ENCODE peak calls at places on chromosomes 2 and 18, in nine cellular contexts. One of them, this sample, is unnamed.

GRCh38 chr2:162244559-162245031 is 1.4 kb upstream of the FAP start:
- DNase-seq in CD8-positive, alpha-beta T cell: no peak
- DNase-seq in stimulated activated CD8-positive, alpha-beta memory T cell treated with anti-CD3 and anti-CD28 coated beads, Interleukin-4, amount 100 ng/mL, for 24 hours: no peak
- DNase-seq in RCC 7860: peak
- DNase-seq in MCF 10A: peak
- DNase-seq in kidney glomerular epithelial cell: peak
- DNase-seq in activated T-cell treated with anti-CD3 and anti-CD28 coated beads for 1 hour: no peak
- DNase-seq in CD4-positive, alpha-beta memory T cell: no peak
- DNase-seq in hypothalamus: no peak
- DNase-seq in this sample: no peak

GRCh38 chr18:24212939-24213338 is 74.1 kb downstream of the CABYR start:
- DNase-seq in RCC 7860: peak
- DNase-seq in stimulated activated CD8-positive, alpha-beta memory T cell treated with anti-CD3 and anti-CD28 coated beads, Interleukin-4, amount 100 ng/mL, for 24 hours: no peak
- DNase-seq in kidney glomerular epithelial cell: peak
- DNase-seq in hypothalamus: no peak
- DNase-seq in CD8-positive, alpha-beta T cell: no peak
- DNase-seq in MCF 10A: peak
- DNase-seq in CD4-positive, alpha-beta memory T cell: no peak
- DNase-seq in activated T-cell treated with anti-CD3 and anti-CD28 coated beads for 1 hour: no peak
- DNase-seq in this sample: no peak

GRCh38 chr2:38417745-38418689 is 40.9 kb upstream of the ATL2 start:
- DNase-seq in hypothalamus: no peak
- DNase-seq in RCC 7860: no peak
- DNase-seq in CD8-positive, alpha-beta T cell: no peak
- DNase-seq in activated T-cell treated with anti-CD3 and anti-CD28 coated beads for 1 hour: no peak
- DNase-seq in stimulated activated CD8-positive, alpha-beta memory T cell treated with anti-CD3 and anti-CD28 coated beads, Interleukin-4, amount 100 ng/mL, for 24 hours: no peak
- DNase-seq in MCF 10A: no peak
- DNase-seq in kidney glomerular epithelial cell: peak
- DNase-seq in CD4-positive, alpha-beta memory T cell: no peak
- DNase-seq in this sample: no peak

GRCh38 chr2:27715318-27716165 is 51.9 kb downstream of the SLC4A1AP start:
- DNase-seq in MCF 10A: no peak
- DNase-seq in activated T-cell treated with anti-CD3 and anti-CD28 coated beads for 1 hour: no peak
- DNase-seq in CD8-positive, alpha-beta T cell: no peak
- DNase-seq in RCC 7860: no peak
- DNase-seq in CD4-positive, alpha-beta memory T cell: peak
- DNase-seq in hypothalamus: no peak
- DNase-seq in kidney glomerular epithelial cell: no peak
- DNase-seq in stimulated activated CD8-positive, alpha-beta memory T cell treated with anti-CD3 and anti-CD28 coated beads, Interleukin-4, amount 100 ng/mL, for 24 hours: no peak
- DNase-seq in this sample: no peak

GRCh38 chr2:20604401-20604911 is 46.4 kb downstream of the HS1BP3 start:
- DNase-seq in stimulated activated CD8-positive, alpha-beta memory T cell treated with anti-CD3 and anti-CD28 coated beads, Interleukin-4, amount 100 ng/mL, for 24 hours: no peak
- DNase-seq in MCF 10A: no peak
- DNase-seq in hypothalamus: no peak
- DNase-seq in CD8-positive, alpha-beta T cell: no peak
- DNase-seq in activated T-cell treated with anti-CD3 and anti-CD28 coated beads for 1 hour: no peak
- DNase-seq in CD4-positive, alpha-beta memory T cell: no peak
- DNase-seq in RCC 7860: no peak
- DNase-seq in kidney glomerular epithelial cell: no peak
- DNase-seq in this sample: no peak

GRCh38 chr18:12990128-12990485 is 1.1 kb upstream of the CEP192 start:
- DNase-seq in RCC 7860: no peak
- DNase-seq in kidney glomerular epithelial cell: no peak
- DNase-seq in activated T-cell treated with anti-CD3 and anti-CD28 coated beads for 1 hour: no peak
- DNase-seq in stimulated activated CD8-positive, alpha-beta memory T cell treated with anti-CD3 and anti-CD28 coated beads, Interleukin-4, amount 100 ng/mL, for 24 hours: peak
- DNase-seq in MCF 10A: no peak
- DNase-seq in CD8-positive, alpha-beta T cell: no peak
- DNase-seq in CD4-positive, alpha-beta memory T cell: peak
- DNase-seq in hypothalamus: no peak
- DNase-seq in this sample: peak

GRCh38 chr2:231597014-231597611 is 4.4 kb downstream of the TEX44 start:
- DNase-seq in hypothalamus: peak
- DNase-seq in kidney glomerular epithelial cell: no peak
- DNase-seq in CD4-positive, alpha-beta memory T cell: no peak
- DNase-seq in stimulated activated CD8-positive, alpha-beta memory T cell treated with anti-CD3 and anti-CD28 coated beads, Interleukin-4, amount 100 ng/mL, for 24 hours: no peak
- DNase-seq in MCF 10A: no peak
- DNase-seq in activated T-cell treated with anti-CD3 and anti-CD28 coated beads for 1 hour: no peak
- DNase-seq in CD8-positive, alpha-beta T cell: no peak
- DNase-seq in RCC 7860: peak
- DNase-seq in this sample: no peak

GRCh38 chr2:240369725-240370585 is 65.5 kb upstream of the GPC1 start:
- DNase-seq in MCF 10A: peak
- DNase-seq in hypothalamus: peak
- DNase-seq in activated T-cell treated with anti-CD3 and anti-CD28 coated beads for 1 hour: no peak
- DNase-seq in CD8-positive, alpha-beta T cell: no peak
- DNase-seq in kidney glomerular epithelial cell: peak
- DNase-seq in CD4-positive, alpha-beta memory T cell: no peak
- DNase-seq in RCC 7860: peak
- DNase-seq in stimulated activated CD8-positive, alpha-beta memory T cell treated with anti-CD3 and anti-CD28 coated beads, Interleukin-4, amount 100 ng/mL, for 24 hours: no peak
- DNase-seq in this sample: no peak

GRCh38 chr2:239285071-239285931 is 115.5 kb downstream of the HDAC4 start:
- DNase-seq in activated T-cell treated with anti-CD3 and anti-CD28 coated beads for 1 hour: no peak
- DNase-seq in MCF 10A: no peak
- DNase-seq in CD4-positive, alpha-beta memory T cell: no peak
- DNase-seq in RCC 7860: no peak
- DNase-seq in stimulated activated CD8-positive, alpha-beta memory T cell treated with anti-CD3 and anti-CD28 coated beads, Interleukin-4, amount 100 ng/mL, for 24 hours: no peak
- DNase-seq in hypothalamus: no peak
- DNase-seq in CD8-positive, alpha-beta T cell: no peak
- DNase-seq in kidney glomerular epithelial cell: no peak
- DNase-seq in this sample: no peak

GRCh38 chr2:163812926-163813520 is 77.2 kb upstream of the FIGN start:
- DNase-seq in MCF 10A: no peak
- DNase-seq in RCC 7860: peak
- DNase-seq in hypothalamus: no peak
- DNase-seq in CD4-positive, alpha-beta memory T cell: no peak
- DNase-seq in stimulated activated CD8-positive, alpha-beta memory T cell treated with anti-CD3 and anti-CD28 coated beads, Interleukin-4, amount 100 ng/mL, for 24 hours: no peak
- DNase-seq in kidney glomerular epithelial cell: no peak
- DNase-seq in CD8-positive, alpha-beta T cell: no peak
- DNase-seq in activated T-cell treated with anti-CD3 and anti-CD28 coated beads for 1 hour: no peak
- DNase-seq in this sample: no peak

GRCh38 chr18:13800505-13801259 is 23.3 kb upstream of the MC5R start:
- DNase-seq in kidney glomerular epithelial cell: peak
- DNase-seq in hypothalamus: peak
- DNase-seq in activated T-cell treated with anti-CD3 and anti-CD28 coated beads for 1 hour: peak
- DNase-seq in stimulated activated CD8-positive, alpha-beta memory T cell treated with anti-CD3 and anti-CD28 coated beads, Interleukin-4, amount 100 ng/mL, for 24 hours: peak
- DNase-seq in CD4-positive, alpha-beta memory T cell: peak
- DNase-seq in MCF 10A: peak
- DNase-seq in CD8-positive, alpha-beta T cell: peak
- DNase-seq in RCC 7860: no peak
- DNase-seq in this sample: no peak

GRCh38 chr2:177169810-177170514 is 42.6 kb upstream of the HNRNPA3 start:
- DNase-seq in CD8-positive, alpha-beta T cell: no peak
- DNase-seq in activated T-cell treated with anti-CD3 and anti-CD28 coated beads for 1 hour: no peak
- DNase-seq in RCC 7860: no peak
- DNase-seq in stimulated activated CD8-positive, alpha-beta memory T cell treated with anti-CD3 and anti-CD28 coated beads, Interleukin-4, amount 100 ng/mL, for 24 hours: no peak
- DNase-seq in MCF 10A: peak
- DNase-seq in kidney glomerular epithelial cell: no peak
- DNase-seq in CD4-positive, alpha-beta memory T cell: no peak
- DNase-seq in hypothalamus: no peak
- DNase-seq in this sample: no peak

GRCh38 chr2:96140941-96141623 is 2.8 kb upstream of the ASTL start:
- DNase-seq in hypothalamus: no peak
- DNase-seq in MCF 10A: no peak
- DNase-seq in stimulated activated CD8-positive, alpha-beta memory T cell treated with anti-CD3 and anti-CD28 coated beads, Interleukin-4, amount 100 ng/mL, for 24 hours: no peak
- DNase-seq in CD8-positive, alpha-beta T cell: no peak
- DNase-seq in RCC 7860: no peak
- DNase-seq in kidney glomerular epithelial cell: no peak
- DNase-seq in CD4-positive, alpha-beta memory T cell: no peak
- DNase-seq in activated T-cell treated with anti-CD3 and anti-CD28 coated beads for 1 hour: peak
- DNase-seq in this sample: no peak

GRCh38 chr2:130954873-130955272 is 118.2 kb downstream of the ARHGEF4 start:
- DNase-seq in MCF 10A: no peak
- DNase-seq in stimulated activated CD8-positive, alpha-beta memory T cell treated with anti-CD3 and anti-CD28 coated beads, Interleukin-4, amount 100 ng/mL, for 24 hours: no peak
- DNase-seq in kidney glomerular epithelial cell: no peak
- DNase-seq in CD8-positive, alpha-beta T cell: no peak
- DNase-seq in activated T-cell treated with anti-CD3 and anti-CD28 coated beads for 1 hour: no peak
- DNase-seq in CD4-positive, alpha-beta memory T cell: no peak
- DNase-seq in RCC 7860: no peak
- DNase-seq in hypothalamus: no peak
- DNase-seq in this sample: no peak

GRCh38 chr2:179814050-179814449 is 47.4 kb downstream of the ZNF385B start:
- DNase-seq in hypothalamus: no peak
- DNase-seq in stimulated activated CD8-positive, alpha-beta memory T cell treated with anti-CD3 and anti-CD28 coated beads, Interleukin-4, amount 100 ng/mL, for 24 hours: no peak
- DNase-seq in CD8-positive, alpha-beta T cell: no peak
- DNase-seq in kidney glomerular epithelial cell: no peak
- DNase-seq in CD4-positive, alpha-beta memory T cell: no peak
- DNase-seq in MCF 10A: no peak
- DNase-seq in activated T-cell treated with anti-CD3 and anti-CD28 coated beads for 1 hour: no peak
- DNase-seq in RCC 7860: no peak
- DNase-seq in this sample: no peak

GRCh38 chr2:20438334-20439192 is 8.3 kb upstream of the RHOB start:
- DNase-seq in stimulated activated CD8-positive, alpha-beta memory T cell treated with anti-CD3 and anti-CD28 coated beads, Interleukin-4, amount 100 ng/mL, for 24 hours: no peak
- DNase-seq in hypothalamus: no peak
- DNase-seq in activated T-cell treated with anti-CD3 and anti-CD28 coated beads for 1 hour: no peak
- DNase-seq in CD4-positive, alpha-beta memory T cell: no peak
- DNase-seq in RCC 7860: peak
- DNase-seq in CD8-positive, alpha-beta T cell: no peak
- DNase-seq in kidney glomerular epithelial cell: peak
- DNase-seq in MCF 10A: peak
- DNase-seq in this sample: no peak

GRCh38 chr2:12376025-12376424 is 340.7 kb upstream of the TRIB2 start:
- DNase-seq in RCC 7860: no peak
- DNase-seq in stimulated activated CD8-positive, alpha-beta memory T cell treated with anti-CD3 and anti-CD28 coated beads, Interleukin-4, amount 100 ng/mL, for 24 hours: no peak
- DNase-seq in hypothalamus: no peak
- DNase-seq in kidney glomerular epithelial cell: no peak
- DNase-seq in activated T-cell treated with anti-CD3 and anti-CD28 coated beads for 1 hour: no peak
- DNase-seq in CD4-positive, alpha-beta memory T cell: no peak
- DNase-seq in MCF 10A: no peak
- DNase-seq in CD8-positive, alpha-beta T cell: no peak
- DNase-seq in this sample: no peak

GRCh38 chr2:38462121-38462634 is 85.1 kb upstream of the ATL2 start:
- DNase-seq in MCF 10A: peak
- DNase-seq in CD8-positive, alpha-beta T cell: no peak
- DNase-seq in hypothalamus: no peak
- DNase-seq in stimulated activated CD8-positive, alpha-beta memory T cell treated with anti-CD3 and anti-CD28 coated beads, Interleukin-4, amount 100 ng/mL, for 24 hours: peak
- DNase-seq in activated T-cell treated with anti-CD3 and anti-CD28 coated beads for 1 hour: no peak
- DNase-seq in kidney glomerular epithelial cell: peak
- DNase-seq in RCC 7860: peak
- DNase-seq in CD4-positive, alpha-beta memory T cell: no peak
- DNase-seq in this sample: no peak

GRCh38 chr2:48619526-48619925 is 1.9 kb downstream of the GTF2A1L start:
- DNase-seq in hypothalamus: no peak
- DNase-seq in activated T-cell treated with anti-CD3 and anti-CD28 coated beads for 1 hour: no peak
- DNase-seq in RCC 7860: no peak
- DNase-seq in CD4-positive, alpha-beta memory T cell: no peak
- DNase-seq in MCF 10A: no peak
- DNase-seq in kidney glomerular epithelial cell: no peak
- DNase-seq in CD8-positive, alpha-beta T cell: no peak
- DNase-seq in stimulated activated CD8-positive, alpha-beta memory T cell treated with anti-CD3 and anti-CD28 coated beads, Interleukin-4, amount 100 ng/mL, for 24 hours: no peak
- DNase-seq in this sample: no peak

GRCh38 chr18:62449490-62450104 is 73.2 kb upstream of the ZCCHC2 start:
- DNase-seq in kidney glomerular epithelial cell: no peak
- DNase-seq in stimulated activated CD8-positive, alpha-beta memory T cell treated with anti-CD3 and anti-CD28 coated beads, Interleukin-4, amount 100 ng/mL, for 24 hours: no peak
- DNase-seq in hypothalamus: no peak
- DNase-seq in CD4-positive, alpha-beta memory T cell: no peak
- DNase-seq in MCF 10A: no peak
- DNase-seq in RCC 7860: no peak
- DNase-seq in activated T-cell treated with anti-CD3 and anti-CD28 coated beads for 1 hour: no peak
- DNase-seq in CD8-positive, alpha-beta T cell: no peak
- DNase-seq in this sample: no peak

GRCh38 chr2:45268631-45269030 is 259.4 kb upstream of the SIX2 start:
- DNase-seq in MCF 10A: no peak
- DNase-seq in hypothalamus: no peak
- DNase-seq in CD4-positive, alpha-beta memory T cell: no peak
- DNase-seq in kidney glomerular epithelial cell: no peak
- DNase-seq in activated T-cell treated with anti-CD3 and anti-CD28 coated beads for 1 hour: no peak
- DNase-seq in stimulated activated CD8-positive, alpha-beta memory T cell treated with anti-CD3 and anti-CD28 coated beads, Interleukin-4, amount 100 ng/mL, for 24 hours: no peak
- DNase-seq in CD8-positive, alpha-beta T cell: no peak
- DNase-seq in RCC 7860: no peak
- DNase-seq in this sample: no peak

GRCh38 chr2:21055451-21055850 is 11.6 kb upstream of the APOB start:
- DNase-seq in hypothalamus: no peak
- DNase-seq in kidney glomerular epithelial cell: no peak
- DNase-seq in CD8-positive, alpha-beta T cell: no peak
- DNase-seq in activated T-cell treated with anti-CD3 and anti-CD28 coated beads for 1 hour: no peak
- DNase-seq in stimulated activated CD8-positive, alpha-beta memory T cell treated with anti-CD3 and anti-CD28 coated beads, Interleukin-4, amount 100 ng/mL, for 24 hours: no peak
- DNase-seq in RCC 7860: no peak
- DNase-seq in CD4-positive, alpha-beta memory T cell: no peak
- DNase-seq in MCF 10A: no peak
- DNase-seq in this sample: no peak

GRCh38 chr2:42141687-42142475 is 27.3 kb upstream of the EML4 start:
- DNase-seq in MCF 10A: peak
- DNase-seq in CD4-positive, alpha-beta memory T cell: no peak
- DNase-seq in hypothalamus: no peak
- DNase-seq in kidney glomerular epithelial cell: peak
- DNase-seq in CD8-positive, alpha-beta T cell: no peak
- DNase-seq in RCC 7860: no peak
- DNase-seq in stimulated activated CD8-positive, alpha-beta memory T cell treated with anti-CD3 and anti-CD28 coated beads, Interleukin-4, amount 100 ng/mL, for 24 hours: no peak
- DNase-seq in activated T-cell treated with anti-CD3 and anti-CD28 coated beads for 1 hour: no peak
- DNase-seq in this sample: no peak

GRCh38 chr2:217994776-217995274 is 8.0 kb downstream of the TNS1 start:
- DNase-seq in kidney glomerular epithelial cell: peak
- DNase-seq in hypothalamus: no peak
- DNase-seq in RCC 7860: peak
- DNase-seq in stimulated activated CD8-positive, alpha-beta memory T cell treated with anti-CD3 and anti-CD28 coated beads, Interleukin-4, amount 100 ng/mL, for 24 hours: no peak
- DNase-seq in MCF 10A: peak
- DNase-seq in CD8-positive, alpha-beta T cell: no peak
- DNase-seq in activated T-cell treated with anti-CD3 and anti-CD28 coated beads for 1 hour: no peak
- DNase-seq in CD4-positive, alpha-beta memory T cell: no peak
- DNase-seq in this sample: no peak

GRCh38 chr2:17538022-17538843 is 2.3 kb upstream of the VSNL1 start:
- DNase-seq in hypothalamus: no peak
- DNase-seq in CD8-positive, alpha-beta T cell: no peak
- DNase-seq in activated T-cell treated with anti-CD3 and anti-CD28 coated beads for 1 hour: no peak
- DNase-seq in stimulated activated CD8-positive, alpha-beta memory T cell treated with anti-CD3 and anti-CD28 coated beads, Interleukin-4, amount 100 ng/mL, for 24 hours: no peak
- DNase-seq in MCF 10A: peak
- DNase-seq in kidney glomerular epithelial cell: no peak
- DNase-seq in RCC 7860: no peak
- DNase-seq in CD4-positive, alpha-beta memory T cell: no peak
- DNase-seq in this sample: no peak

GRCh38 chr2:232396683-232397082 is 10.0 kb upstream of the ALPG start:
- DNase-seq in RCC 7860: no peak
- DNase-seq in MCF 10A: no peak
- DNase-seq in CD8-positive, alpha-beta T cell: no peak
- DNase-seq in kidney glomerular epithelial cell: no peak
- DNase-seq in hypothalamus: no peak
- DNase-seq in CD4-positive, alpha-beta memory T cell: no peak
- DNase-seq in activated T-cell treated with anti-CD3 and anti-CD28 coated beads for 1 hour: no peak
- DNase-seq in stimulated activated CD8-positive, alpha-beta memory T cell treated with anti-CD3 and anti-CD28 coated beads, Interleukin-4, amount 100 ng/mL, for 24 hours: no peak
- DNase-seq in this sample: no peak

GRCh38 chr2:175844169-175844568 is 157.9 kb downstream of the LNPK start:
- DNase-seq in MCF 10A: peak
- DNase-seq in stimulated activated CD8-positive, alpha-beta memory T cell treated with anti-CD3 and anti-CD28 coated beads, Interleukin-4, amount 100 ng/mL, for 24 hours: no peak
- DNase-seq in RCC 7860: peak
- DNase-seq in activated T-cell treated with anti-CD3 and anti-CD28 coated beads for 1 hour: no peak
- DNase-seq in CD8-positive, alpha-beta T cell: no peak
- DNase-seq in hypothalamus: no peak
- DNase-seq in CD4-positive, alpha-beta memory T cell: no peak
- DNase-seq in kidney glomerular epithelial cell: peak
- DNase-seq in this sample: no peak

GRCh38 chr2:236001854-236002253 is 166.3 kb downstream of the GBX2 start:
- DNase-seq in stimulated activated CD8-positive, alpha-beta memory T cell treated with anti-CD3 and anti-CD28 coated beads, Interleukin-4, amount 100 ng/mL, for 24 hours: no peak
- DNase-seq in activated T-cell treated with anti-CD3 and anti-CD28 coated beads for 1 hour: no peak
- DNase-seq in MCF 10A: no peak
- DNase-seq in hypothalamus: no peak
- DNase-seq in CD4-positive, alpha-beta memory T cell: no peak
- DNase-seq in RCC 7860: no peak
- DNase-seq in CD8-positive, alpha-beta T cell: no peak
- DNase-seq in kidney glomerular epithelial cell: no peak
- DNase-seq in this sample: no peak

GRCh38 chr2:181876614-181877063 is 14.9 kb upstream of the ITPRID2 start:
- DNase-seq in kidney glomerular epithelial cell: peak
- DNase-seq in activated T-cell treated with anti-CD3 and anti-CD28 coated beads for 1 hour: no peak
- DNase-seq in stimulated activated CD8-positive, alpha-beta memory T cell treated with anti-CD3 and anti-CD28 coated beads, Interleukin-4, amount 100 ng/mL, for 24 hours: no peak
- DNase-seq in CD8-positive, alpha-beta T cell: no peak
- DNase-seq in hypothalamus: no peak
- DNase-seq in CD4-positive, alpha-beta memory T cell: no peak
- DNase-seq in MCF 10A: peak
- DNase-seq in RCC 7860: peak
- DNase-seq in this sample: no peak

GRCh38 chr2:104804148-104804890 is 49.6 kb upstream of the POU3F3 start:
- DNase-seq in activated T-cell treated with anti-CD3 and anti-CD28 coated beads for 1 hour: no peak
- DNase-seq in CD8-positive, alpha-beta T cell: no peak
- DNase-seq in RCC 7860: no peak
- DNase-seq in stimulated activated CD8-positive, alpha-beta memory T cell treated with anti-CD3 and anti-CD28 coated beads, Interleukin-4, amount 100 ng/mL, for 24 hours: no peak
- DNase-seq in MCF 10A: no peak
- DNase-seq in hypothalamus: no peak
- DNase-seq in kidney glomerular epithelial cell: no peak
- DNase-seq in CD4-positive, alpha-beta memory T cell: no peak
- DNase-seq in this sample: no peak

GRCh38 chr2:238895361-238895882 is 47.5 kb downstream of the TWIST2 start:
- DNase-seq in CD8-positive, alpha-beta T cell: no peak
- DNase-seq in hypothalamus: no peak
- DNase-seq in stimulated activated CD8-positive, alpha-beta memory T cell treated with anti-CD3 and anti-CD28 coated beads, Interleukin-4, amount 100 ng/mL, for 24 hours: no peak
- DNase-seq in activated T-cell treated with anti-CD3 and anti-CD28 coated beads for 1 hour: no peak
- DNase-seq in RCC 7860: no peak
- DNase-seq in MCF 10A: no peak
- DNase-seq in kidney glomerular epithelial cell: no peak
- DNase-seq in CD4-positive, alpha-beta memory T cell: no peak
- DNase-seq in this sample: no peak